ENCODE peak calls at places on chromosomes 3 and 15, in four cellular contexts. One of them, this sample, is unnamed.
A peak's percentile ranks its signal among the peaks of the same experiment; 100 is the strongest.

GRCh38 chr3:13890377-13891016 is 10.6 kb upstream of the WNT7A start:
- DNase-seq in cardiac muscle cell: no peak
- DNase-seq in midbrain: no peak
- DNase-seq in cardiac fibroblast: no peak
- DNase-seq in this sample: peak; percentile 91

GRCh38 chr3:184361532-184361931 is at the start of the genes CLCN2 and POLR2H:
- DNase-seq in cardiac fibroblast: no peak
- DNase-seq in midbrain: peak; percentile 81
- DNase-seq in cardiac muscle cell: peak; percentile 69
- DNase-seq in this sample: peak; percentile 66

GRCh38 chr3:4817128-4817527 is 162.1 kb upstream of the BHLHE40 start:
- DNase-seq in cardiac fibroblast: no peak
- DNase-seq in cardiac muscle cell: no peak
- DNase-seq in midbrain: no peak
- DNase-seq in this sample: no peak

GRCh38 chr3:171334465-171334811 is 125.8 kb downstream of the TNIK start:
- DNase-seq in cardiac muscle cell: no peak
- DNase-seq in cardiac fibroblast: peak; percentile 60
- DNase-seq in midbrain: no peak
- DNase-seq in this sample: no peak

GRCh38 chr3:176906046-176906905 is 291.0 kb downstream of the TBL1XR1 start:
- DNase-seq in cardiac muscle cell: peak; percentile 90
- DNase-seq in cardiac fibroblast: peak; percentile 70
- DNase-seq in midbrain: no peak
- DNase-seq in this sample: no peak

GRCh38 chr3:127019449-127019848 is 36.5 kb downstream of the PLXNA1 start:
- DNase-seq in cardiac fibroblast: peak; percentile 51
- DNase-seq in cardiac muscle cell: peak; percentile 24
- DNase-seq in midbrain: no peak
- DNase-seq in this sample: peak; percentile 18

GRCh38 chr3:9072667-9073009 is 109.4 kb upstream of the RAD18 start:
- DNase-seq in cardiac muscle cell: no peak
- DNase-seq in midbrain: no peak
- DNase-seq in cardiac fibroblast: no peak
- DNase-seq in this sample: no peak

GRCh38 chr3:46186856-46187700 is 21.0 kb downstream of the CCR1 start:
- DNase-seq in midbrain: no peak
- DNase-seq in cardiac muscle cell: no peak
- DNase-seq in cardiac fibroblast: no peak
- DNase-seq in this sample: no peak

GRCh38 chr3:9088431-9089353 is 125.4 kb upstream of the RAD18 start:
- DNase-seq in cardiac fibroblast: peak; percentile 13
- DNase-seq in cardiac muscle cell: peak; percentile 78
- DNase-seq in midbrain: peak; percentile 54
- DNase-seq in this sample: no peak

GRCh38 chr15:67914537-67915373 is 74.9 kb upstream of the RNU6-1 start:
- DNase-seq in cardiac fibroblast: no peak
- DNase-seq in cardiac muscle cell: peak; percentile 80
- DNase-seq in midbrain: peak; percentile 19
- DNase-seq in this sample: no peak

GRCh38 chr15:97456541-97456940 is 504.0 kb upstream of the ARRDC4 start:
- DNase-seq in cardiac muscle cell: no peak
- DNase-seq in midbrain: no peak
- DNase-seq in cardiac fibroblast: no peak
- DNase-seq in this sample: no peak

GRCh38 chr15:100686021-100686724 is 83.8 kb downstream of the ASB7 start:
- DNase-seq in midbrain: no peak
- DNase-seq in cardiac fibroblast: peak; percentile 52
- DNase-seq in cardiac muscle cell: peak; percentile 40
- DNase-seq in this sample: no peak

GRCh38 chr15:78033864-78034263 is 43.6 kb downstream of the TBC1D2B start:
- DNase-seq in midbrain: no peak
- DNase-seq in cardiac fibroblast: peak; percentile 38
- DNase-seq in cardiac muscle cell: no peak
- DNase-seq in this sample: no peak

GRCh38 chr3:160870327-160870726 is 114.3 kb downstream of the PPM1L start:
- DNase-seq in cardiac muscle cell: no peak
- DNase-seq in midbrain: no peak
- DNase-seq in cardiac fibroblast: no peak
- DNase-seq in this sample: no peak

GRCh38 chr3:174275336-174275735 is 583.8 kb upstream of the NAALADL2 start:
- DNase-seq in midbrain: no peak
- DNase-seq in cardiac fibroblast: no peak
- DNase-seq in cardiac muscle cell: no peak
- DNase-seq in this sample: no peak

GRCh38 chr15:51493892-51494291 is 128.7 kb downstream of the DMXL2 start:
- DNase-seq in midbrain: no peak
- DNase-seq in cardiac muscle cell: peak; percentile 38
- DNase-seq in cardiac fibroblast: no peak
- DNase-seq in this sample: no peak

GRCh38 chr3:40623567-40623966 is 98.8 kb downstream of the ZNF621 start:
- DNase-seq in cardiac fibroblast: peak; percentile 11
- DNase-seq in midbrain: no peak
- DNase-seq in cardiac muscle cell: no peak
- DNase-seq in this sample: peak; percentile 93